ENCODE peak calls at places on chromosomes 5 and 9, in four cellular contexts. J is esophagus squamous epithelium, V is left ventricle myocardium inferior, F is brain microvascular endothelial cell. Q is an unnamed sample.

GRCh38 chr9:87359958-87360601 is 137.6 kb upstream of the DAPK1 start:
- DNase-seq in J (no peak), V (no peak), F (no peak), Q (no peak)

GRCh38 chr5:123483446-123484077 is 28.4 kb upstream of the CSNK1G3 start:
- DNase-seq in J (no peak), V (no peak), F (peak; percentile 55), Q (no peak)

GRCh38 chr9:77999231-77999631 is 32.4 kb downstream of the GNAQ start:
- DNase-seq in J (no peak), V (no peak), F (no peak), Q (no peak)

GRCh38 chr9:96618209-96619108 is 1.2 kb downstream of the CDC14B start:
- DNase-seq in J (no peak), V (peak; percentile 38), F (peak; percentile 48), Q (no peak)

GRCh38 chr9:114034176-114034575 is 43.9 kb downstream of the AMBP start:
- DNase-seq in J (no peak), V (no peak), F (no peak), Q (no peak)

GRCh38 chr9:113579270-113580040 is 115.9 kb downstream of the RGS3 start:
- DNase-seq in J (peak; percentile 22), V (peak; percentile 63), F (peak; percentile 33), Q (no peak)

GRCh38 chr5:59564895-59565294 is 328.6 kb downstream of the PDE4D start:
- DNase-seq in J (no peak), V (no peak), F (no peak), Q (no peak)

GRCh38 chr9:24487946-24488345 is 57.8 kb downstream of the IZUMO3 start:
- DNase-seq in J (no peak), V (no peak), F (no peak), Q (no peak)

GRCh38 chr9:104854613-104855012 is 73.3 kb downstream of the ABCA1 start:
- DNase-seq in J (no peak), V (no peak), F (no peak), Q (no peak)

GRCh38 chr9:4137234-4137633 is 162.6 kb downstream of the GLIS3 start:
- DNase-seq in J (no peak), V (no peak), F (peak; percentile 92), Q (no peak)

GRCh38 chr9:23962101-23962500 is 136.1 kb upstream of the ELAVL2 start:
- DNase-seq in J (no peak), V (no peak), F (no peak), Q (no peak)

GRCh38 chr5:172692981-172693380 is 51.9 kb downstream of the NEURL1B start:
- DNase-seq in J (no peak), V (no peak), F (no peak), Q (no peak)

GRCh38 chr5:109567374-109568044 is 122.2 kb upstream of the MAN2A1 start:
- DNase-seq in J (no peak), V (no peak), F (peak; percentile 59), Q (no peak)

GRCh38 chr9:94921072-94921471 is 194.6 kb downstream of the AOPEP start:
- DNase-seq in J (no peak), V (no peak), F (peak; percentile 74), Q (no peak)

GRCh38 chr9:77883133-77883532 is 148.5 kb downstream of the GNAQ start:
- DNase-seq in J (no peak), V (no peak), F (no peak), Q (no peak)

GRCh38 chr9:130058154-130058553 is 4.4 kb downstream of the GPR107 start:
- DNase-seq in J (no peak), V (no peak), F (no peak), Q (no peak)

GRCh38 chr9:89021154-89021803 is 30.0 kb downstream of the S1PR3 start:
- DNase-seq in J (no peak), V (no peak), F (peak; percentile 87), Q (no peak)

GRCh38 chr5:4294878-4295277 is 699.2 kb downstream of the IRX1 start:
- DNase-seq in J (no peak), V (no peak), F (no peak), Q (no peak)

GRCh38 chr5:52987711-52988329 is 1.3 kb upstream of the ITGA2 start:
- DNase-seq in J (no peak), V (no peak), F (peak; percentile 43), Q (no peak)

GRCh38 chr9:83707518-83707767 is 315 bp downstream of the UBQLN1 start:
- DNase-seq in J (peak; percentile 26), V (no peak), F (peak; percentile 75), Q (no peak)

GRCh38 chr9:83714316-83714715 is 6.6 kb upstream of the UBQLN1 start:
- DNase-seq in J (no peak), V (no peak), F (no peak), Q (no peak)

GRCh38 chr9:83707768-83708514 is at the start of gene UBQLN1:
- DNase-seq in J (peak; percentile 77), V (peak; percentile 94), F (peak; percentile 88), Q (peak; percentile 97)

GRCh38 chr9:83706703-83707517 is 848 bp downstream of the UBQLN1 start:
- DNase-seq in J (no peak), V (peak; percentile 30), F (peak; percentile 17), Q (peak; percentile 70)

DNA sequence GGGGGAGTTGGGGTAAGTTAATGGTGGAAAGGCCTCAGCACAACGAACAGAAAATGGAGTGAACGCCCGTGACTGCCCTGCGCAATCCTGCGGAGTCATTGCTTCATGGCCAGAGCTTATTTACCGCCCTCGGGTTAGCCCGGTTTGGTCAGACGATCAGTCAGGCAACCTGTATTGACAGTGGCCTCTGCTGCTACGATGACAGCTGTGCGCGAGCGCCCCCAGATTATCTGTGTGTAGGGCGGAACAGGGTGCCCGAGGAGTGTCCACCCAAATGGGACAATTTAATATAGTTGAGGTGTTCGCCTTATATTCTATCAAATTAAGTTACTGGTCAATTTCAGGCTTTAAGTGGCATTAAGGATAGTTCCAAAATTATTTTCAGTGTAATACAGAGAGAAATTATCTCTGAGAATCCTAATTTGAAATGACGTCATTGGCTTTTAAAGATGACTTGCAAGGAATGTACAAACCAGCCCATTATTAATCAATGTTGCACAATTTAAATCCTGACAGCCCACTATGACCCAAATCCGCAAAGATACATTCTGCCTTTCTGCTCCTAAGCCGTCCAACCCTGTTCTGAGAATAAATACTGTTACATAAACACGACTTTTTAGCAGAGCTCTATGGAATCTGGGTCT is 879 bp upstream of the UBQLN1 start:
- DNase-seq in J (peak; percentile 41), V (peak; percentile 67), F (peak; percentile 45), Q (no peak)
- TF ChIP-seq CTCF in J (no peak), V (peak; percentile 22), F (peak; percentile 23), Q (peak; percentile 59)

DNA sequence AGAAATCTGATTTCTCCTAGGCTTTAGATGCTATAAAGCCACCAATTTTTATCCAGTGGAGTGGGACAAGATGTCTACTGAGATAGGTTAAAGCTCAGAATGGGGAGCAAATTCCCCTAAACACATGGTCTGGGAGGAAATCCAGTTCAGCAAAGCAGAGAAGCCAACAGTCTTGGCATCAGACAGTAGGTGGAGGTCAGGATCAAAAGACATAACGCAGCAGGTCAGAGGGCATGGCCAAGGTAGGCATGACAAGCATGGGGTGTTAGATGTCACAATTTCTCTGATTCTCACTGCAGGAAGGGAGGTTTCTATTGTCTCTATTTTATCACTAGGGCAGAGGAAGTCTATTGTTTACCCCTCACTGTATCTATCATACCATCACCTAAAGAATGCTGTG is 288.2 kb downstream of the ACTL7B start:
- DNase-seq in J (no peak), V (no peak), F (no peak), Q (no peak)
- H3K4me3 ChIP-seq in J (no peak overlapping the region), V (no peak overlapping the region), F (no peak overlapping the region), Q (no peak overlapping the region)

GRCh38 chr9:132516911-132517310 is 65.5 kb upstream of the BARHL1 start:
- DNase-seq in J (no peak), V (no peak), F (no peak), Q (no peak)

GRCh38 chr9:132519033-132519432 is 63.4 kb upstream of the BARHL1 start:
- DNase-seq in J (no peak), V (no peak), F (no peak), Q (no peak)

GRCh38 chr9:132518151-132518550 is 64.3 kb upstream of the BARHL1 start:
- DNase-seq in J (no peak), V (no peak), F (no peak), Q (no peak)

GRCh38 chr9:132518626-132519025 is 63.8 kb upstream of the BARHL1 start:
- DNase-seq in J (no peak), V (no peak), F (no peak), Q (no peak)

GRCh38 chr9:132520612-132521011 is 61.8 kb upstream of the BARHL1 start:
- DNase-seq in J (no peak), V (no peak), F (no peak), Q (no peak)
- H3K27me3 ChIP-seq in J (peaks cover 46% of the 10 kb centered on the region), V (peaks cover 34% of the 10 kb centered on the region), F (no peaks in the 10 kb centered on the region), Q (no peaks in the 10 kb centered on the region)

GRCh38 chr5:36876389-36876964 is at the start of gene NIPBL:
- DNase-seq in J (peak; percentile 69), V (peak; percentile 91), F (peak; percentile 92), Q (peak; percentile 89)
- TF ChIP-seq CTCF in J (no peak), V (no peak), F (no peak), Q (no peak)

GRCh38 chr5:1371602-1372342 is 26.9 kb upstream of the CLPTM1L start:
- DNase-seq in J (no peak), V (no peak), F (no peak), Q (no peak)
- H3K4me3 ChIP-seq in J (no peak overlapping the region), V (no peak overlapping the region), F (no peak overlapping the region), Q (no peak overlapping the region)

GRCh38 chr5:132854301-132854700 is 12.0 kb downstream of the GDF9 start:
- DNase-seq in J (no peak), V (no peak), F (no peak), Q (no peak)
- H3K27me3 ChIP-seq in J (no peaks in the 10 kb centered on the region), V (no peaks in the 10 kb centered on the region), F (no peaks in the 10 kb centered on the region), Q (no peaks in the 10 kb centered on the region)

DNA sequence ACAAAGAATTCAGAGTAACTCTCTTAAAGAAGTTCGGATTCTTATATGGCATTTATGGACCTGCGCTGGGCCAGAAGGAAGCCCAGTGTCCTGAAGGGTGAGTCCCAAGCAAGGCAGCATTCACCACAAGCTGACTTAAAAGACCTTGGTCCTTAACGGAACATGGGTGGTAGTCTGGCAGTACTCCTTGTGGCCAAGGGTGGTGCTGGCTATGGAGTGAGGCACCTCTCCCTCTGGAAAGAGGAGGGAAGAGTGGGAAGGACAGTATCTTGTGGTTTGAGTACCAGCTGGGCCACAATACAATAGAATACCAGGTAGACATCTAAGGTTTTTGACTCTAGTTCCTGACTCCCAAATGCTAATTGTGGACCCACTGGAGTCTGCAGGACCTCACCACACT is 425.7 kb upstream of the CYLC2 start:
- DNase-seq in J (no peak), V (no peak), F (no peak), Q (no peak)
- TF ChIP-seq CTCF in J (no peak), V (no peak), F (no peak), Q (no peak)

GRCh38 chr9:137162505-137163100 is 7.2 kb downstream of the LRRC26 start:
- DNase-seq in J (no peak), V (no peak), F (no peak), Q (no peak)
- H3K4me3 ChIP-seq in J (peak overlapping the region; percentile 39), V (peak overlapping the region; percentile 55), F (no peak overlapping the region), Q (no peak overlapping the region)

DNA sequence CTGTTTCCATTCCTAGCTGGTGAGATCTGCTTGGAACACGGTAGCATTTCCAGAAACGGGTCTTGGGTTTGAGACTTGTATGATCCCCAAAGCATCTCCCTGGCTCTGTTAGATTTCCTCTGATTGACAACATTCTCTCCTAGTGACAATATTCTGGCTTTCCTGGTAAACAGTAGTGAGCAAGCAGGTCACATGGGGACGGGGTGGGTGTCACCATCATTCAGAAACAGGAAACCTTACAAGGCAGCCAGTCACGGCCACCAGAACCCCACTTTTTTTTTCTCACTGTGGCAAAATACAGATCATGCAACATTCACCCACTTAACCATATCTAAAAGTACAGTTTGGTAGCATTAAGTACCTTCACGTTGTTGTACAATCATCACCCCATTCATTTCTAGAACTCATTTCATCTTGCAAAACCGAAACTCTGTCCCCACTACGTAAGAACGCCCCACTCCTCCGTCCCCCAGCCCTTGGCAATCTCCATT is 90.1 kb upstream of the LMX1B start:
- DNase-seq in J (no peak), V (no peak), F (no peak), Q (no peak)
- H3K27me3 ChIP-seq in J (peaks cover 85% of the 10 kb centered on the region), V (peaks cover 98% of the 10 kb centered on the region), F (peaks cover 36% of the 10 kb centered on the region), Q (no peaks in the 10 kb centered on the region)

Q was measured in GM06990.